ENCODE peak calls at places on chromosomes 12 and 14, in ten cellular contexts. Y, P, K, S, N, E, C, U, I and T are unnamed samples.

GRCh38 chr12:131455581-131456110 is 255.2 kb upstream of the SFSWAP start:
- DNase-seq in E (no peak), N (no peak), K (no peak), P (no peak), C (no peak), U (no peak), I (no peak), S (no peak), Y (no peak), T (no peak)

GRCh38 chr14:51950007-51950406 is 39.3 kb upstream of the RTRAF start:
- DNase-seq in I (no peak), P (no peak), S (no peak), N (no peak), Y (no peak), K (no peak), E (no peak), U (no peak), C (no peak), T (no peak)

GRCh38 chr12:118541945-118542344 is 165.6 kb downstream of the SUDS3 start:
- DNase-seq in K (no peak), U (no peak), E (no peak), N (no peak), P (no peak), C (no peak), S (no peak), I (no peak), Y (no peak), T (no peak)

GRCh38 chr14:69133206-69134125 is 19.5 kb downstream of the DCAF5 start:
- DNase-seq in I (no peak), Y (no peak), U (no peak), E (no peak), S (no peak), K (no peak), C (no peak), N (no peak), P (no peak), T (no peak)

GRCh38 chr12:122076743-122077495 is 1.6 kb upstream of the MLXIP start:
- DNase-seq in K (no peak), Y (no peak), E (no peak), N (no peak), S (peak; percentile 71), I (no peak), U (no peak), C (no peak), P (peak; percentile 52), T (no peak)

GRCh38 chr12:96034631-96035282 is 630 bp downstream of the LTA4H start:
- DNase-seq in P (peak; percentile 51), S (peak; percentile 56), K (peak; percentile 17), U (no peak), C (peak; percentile 3), I (no peak), E (no peak), Y (peak; percentile 31), N (no peak), T (no peak)

GRCh38 chr12:92562063-92562734 is 140.6 kb upstream of the PLEKHG7 start:
- DNase-seq in K (no peak), E (no peak), P (no peak), Y (no peak), U (no peak), N (no peak), I (no peak), C (no peak), S (no peak), T (no peak)

GRCh38 chr12:89225401-89225800 is 126.9 kb downstream of the DUSP6 start:
- DNase-seq in K (no peak), I (no peak), U (no peak), N (peak; percentile 60), Y (no peak), C (peak; percentile 34), P (no peak), E (peak; percentile 60), S (no peak), T (no peak)

GRCh38 chr12:2064078-2064507 is 11.3 kb downstream of the CACNA1C start:
- DNase-seq in P (no peak), I (no peak), S (no peak), Y (no peak), N (peak; percentile 11), E (no peak), C (no peak), K (no peak), U (no peak), T (no peak)

GRCh38 chr12:9673404-9674225 is 4.1 kb downstream of the CLEC2D start:
- DNase-seq in P (peak; percentile 55), C (peak; percentile 42), S (peak; percentile 61), U (no peak), N (peak; percentile 35), E (peak; percentile 55), I (peak; percentile 55), K (peak; percentile 32), Y (no peak), T (peak; percentile 35)

GRCh38 chr12:90322006-90322405 is 613.4 kb upstream of the ATP2B1 start:
- DNase-seq in N (no peak), E (no peak), I (no peak), K (no peak), S (no peak), U (no peak), Y (no peak), C (no peak), P (no peak), T (no peak)

GRCh38 chr12:75623631-75624118 is 112.3 kb upstream of the KRR1 start:
- DNase-seq in N (no peak), U (no peak), P (no peak), S (no peak), C (no peak), I (no peak), K (no peak), E (no peak), Y (no peak), T (no peak)

GRCh38 chr12:125053821-125054220 is 11.4 kb upstream of the AACS start:
- DNase-seq in U (no peak), C (no peak), E (no peak), I (no peak), S (no peak), P (peak; percentile 83), N (no peak), Y (no peak), K (no peak), T (no peak)

GRCh38 chr12:109827566-109828550 is 5.3 kb downstream of the TRPV4 start:
- DNase-seq in U (no peak), C (no peak), E (no peak), P (peak; percentile 73), Y (no peak), K (no peak), S (peak; percentile 69), I (peak; percentile 68), N (no peak), T (peak; percentile 78)

GRCh38 chr14:86003998-86004397 is 474.1 kb downstream of the FLRT2 start:
- DNase-seq in U (no peak), S (no peak), I (peak; percentile 62), C (no peak), E (no peak), P (no peak), Y (no peak), N (no peak), K (no peak), T (no peak)

GRCh38 chr12:69610729-69611128 is at the start of gene LRRC10:
- DNase-seq in Y (no peak), C (no peak), K (no peak), S (no peak), N (no peak), I (no peak), P (no peak), U (no peak), E (no peak), T (no peak)

GRCh38 chr12:12327802-12328201 is 22.2 kb downstream of the MANSC1 start:
- DNase-seq in C (no peak), K (peak; percentile 8), I (no peak), Y (no peak), S (no peak), E (no peak), U (no peak), P (no peak), N (no peak), T (no peak)

GRCh38 chr12:123243851-123244250 is 10.6 kb downstream of the MTRFR start:
- DNase-seq in N (no peak), I (no peak), K (no peak), C (no peak), P (no peak), S (no peak), E (no peak), U (no peak), Y (no peak), T (no peak)

GRCh38 chr12:24083787-24084186 is 134.3 kb upstream of the SOX5 start:
- DNase-seq in Y (no peak), N (no peak), I (no peak), C (no peak), P (no peak), U (no peak), E (no peak), S (no peak), K (no peak), T (no peak)

GRCh38 chr12:132998742-132999141 is 12.6 kb downstream of the ZNF26 start:
- DNase-seq in C (no peak), Y (no peak), N (no peak), I (no peak), E (no peak), K (no peak), S (no peak), U (no peak), P (no peak), T (no peak)
- H3K9me3 ChIP-seq in C (peaks cover 65% of the 10 kb centered on the region), Y (peaks cover 38% of the 10 kb centered on the region), N (peaks cover 95% of the 10 kb centered on the region), I (peaks cover 24% of the 10 kb centered on the region), E (peaks cover 57% of the 10 kb centered on the region), K (peaks cover 91% of the 10 kb centered on the region), S (peaks cover 99% of the 10 kb centered on the region), U (peaks cover 77% of the 10 kb centered on the region), P (peaks cover 68% of the 10 kb centered on the region), T (peaks cover 10% of the 10 kb centered on the region)

GRCh38 chr14:105541218-105541617 is 14.8 kb downstream of the TMEM121 start:
- DNase-seq in U (no peak), N (no peak), C (no peak), P (peak; percentile 27), K (no peak), S (no peak), E (no peak), Y (no peak), I (no peak), T (no peak)
- H3K9me3 ChIP-seq in U (no peaks in the 10 kb centered on the region), N (peaks cover 10% of the 10 kb centered on the region), C (no peaks in the 10 kb centered on the region), P (peaks cover 7% of the 10 kb centered on the region), K (no peaks in the 10 kb centered on the region), S (no peaks in the 10 kb centered on the region), E (no peaks in the 10 kb centered on the region), Y (peaks cover 28% of the 10 kb centered on the region), I (no peaks in the 10 kb centered on the region), T (peaks cover 2% of the 10 kb centered on the region)

GRCh38 chr12:58277231-58277630 is 335.9 kb downstream of the ATP23 start:
- DNase-seq in C (no peak), S (no peak), K (no peak), Y (no peak), E (no peak), N (no peak), P (no peak), U (no peak), I (no peak), T (no peak)
- H3K9me3 ChIP-seq in C (no peaks in the 10 kb centered on the region), S (peaks cover 23% of the 10 kb centered on the region), K (peaks cover 7% of the 10 kb centered on the region), Y (peaks cover 5% of the 10 kb centered on the region), E (peaks cover 6% of the 10 kb centered on the region), N (peaks cover 9% of the 10 kb centered on the region), P (peaks cover 20% of the 10 kb centered on the region), U (peaks cover 13% of the 10 kb centered on the region), I (no peaks in the 10 kb centered on the region), T (no peaks in the 10 kb centered on the region)

DNA sequence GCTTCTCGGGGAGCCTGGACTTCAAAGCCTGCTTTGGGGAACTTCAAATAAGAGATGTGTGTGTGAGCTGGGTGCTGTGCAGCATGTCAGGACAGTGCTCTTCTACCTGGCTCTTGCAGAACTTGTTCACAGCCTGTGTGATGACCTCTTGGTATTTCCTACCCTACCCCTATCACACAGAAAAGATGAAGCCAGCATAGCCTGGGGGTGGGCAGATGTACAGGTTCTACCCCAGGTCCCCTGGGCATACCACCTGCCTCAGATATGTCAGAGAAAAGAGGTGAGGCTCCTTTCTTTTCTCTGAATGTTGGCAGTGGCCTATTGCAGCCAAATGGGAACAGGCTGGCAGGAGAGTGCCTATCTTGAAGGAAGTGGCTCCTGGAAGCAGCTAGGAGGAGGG is 111.7 kb upstream of the ALG10B start:
- DNase-seq in P (no peak), U (no peak), N (no peak), K (no peak), Y (no peak), S (no peak), C (no peak), I (no peak), E (no peak), T (no peak)
- H3K9me3 ChIP-seq in P (no peaks in the 10 kb centered on the region), U (no peaks in the 10 kb centered on the region), N (no peaks in the 10 kb centered on the region), K (no peaks in the 10 kb centered on the region), Y (peaks cover 20% of the 10 kb centered on the region), S (peaks cover 14% of the 10 kb centered on the region), C (no peaks in the 10 kb centered on the region), I (no peaks in the 10 kb centered on the region), E (no peaks in the 10 kb centered on the region), T (no peaks in the 10 kb centered on the region)